ENCODE peak calls at places on chromosomes 13 and 19, in six cellular contexts. M is NCI-H1930; G is activated T-cell treated with anti-CD3 and anti-CD28 coated beads for 1 hour; P is uterus; X is T-helper 17 cell; J is CD8-positive, alpha-beta T cell. T is an unnamed sample.

GRCh38 chr19:35135389-35135909 is 590 bp upstream of the LGI4 start:
- DNase-seq in M (peak; percentile 37), G (peak; percentile 50), P (peak; percentile 87), X (peak; percentile 39), J (peak; percentile 73), T (peak; percentile 48)

GRCh38 chr13:23447927-23448326 is 14.4 kb upstream of the SACS start:
- DNase-seq in M (no peak), G (no peak), P (no peak), X (no peak), J (no peak), T (peak; percentile 31)

GRCh38 chr13:101219609-101220265 is 196.6 kb downstream of the NALCN start:
- DNase-seq in M (no peak), G (no peak), P (no peak), X (no peak), J (no peak), T (no peak)

GRCh38 chr19:55486971-55487883 is 1.0 kb upstream of the SSC5D start:
- DNase-seq in M (no peak), G (no peak), P (peak; percentile 93), X (no peak), J (no peak), T (peak; percentile 54)

GRCh38 chr19:33273881-33274662 is 28.3 kb downstream of the CEBPA start:
- DNase-seq in M (no peak), G (no peak), P (peak; percentile 68), X (no peak), J (no peak), T (no peak)

GRCh38 chr13:77994166-77994565 is 75.5 kb upstream of the EDNRB start:
- DNase-seq in M (no peak), G (no peak), P (no peak), X (no peak), J (no peak), T (no peak)

GRCh38 chr19:16367269-16367683 is 42.6 kb downstream of the KLF2 start:
- DNase-seq in M (no peak), G (no peak), P (no peak), X (no peak), J (peak; percentile 82), T (no peak)

GRCh38 chr13:33931397-33931987 is 113.5 kb downstream of the RFC3 start:
- DNase-seq in M (peak; percentile 48), G (no peak), P (no peak), X (no peak), J (no peak), T (peak; percentile 71)

GRCh38 chr13:79662882-79663281 is 181.9 kb downstream of the NDFIP2 start:
- DNase-seq in M (no peak), G (no peak), P (no peak), X (no peak), J (no peak), T (no peak)

GRCh38 chr19:5608271-5608666 is 14.3 kb downstream of the SAFB2 start:
- DNase-seq in M (no peak), G (no peak), P (no peak), X (no peak), J (no peak), T (no peak)

GRCh38 chr13:92514420-92515125 is 712.0 kb upstream of the GPC6 start:
- DNase-seq in M (no peak), G (no peak), P (no peak), X (no peak), J (no peak), T (no peak)

GRCh38 chr19:49326165-49326704 is 1.2 kb upstream of the SLC6A16 start:
- DNase-seq in M (no peak), G (no peak), P (no peak), X (no peak), J (no peak), T (no peak)